ENCODE peak calls at places on chromosomes 13 and 19, in eight cellular contexts. E, A, G, C, O, W, P and T are unnamed samples.

GRCh38 chr13:99357149-99357596 is 50.0 kb upstream of the GPR183 start:
- DNase-seq in E (peak; percentile 86), A (no peak), G (peak; percentile 77), C (no peak), O (peak; percentile 24), W (no peak), P (peak; percentile 87), T (no peak)

GRCh38 chr19:44785993-44786392 is 8.3 kb downstream of the CBLC start:
- DNase-seq in E (no peak), A (no peak), G (no peak), C (no peak), O (no peak), W (no peak), P (no peak), T (no peak)

GRCh38 chr13:104976964-104977363 is 1558.5 kb downstream of the EFNB2 start:
- DNase-seq in E (no peak), A (no peak), G (no peak), C (no peak), O (no peak), W (no peak), P (no peak), T (no peak)

GRCh38 chr13:113668491-113668971 is 1.5 kb downstream of the GRK1 start:
- DNase-seq in E (no peak), A (peak; percentile 4), G (no peak), C (no peak), O (no peak), W (no peak), P (no peak), T (no peak)

GRCh38 chr13:38766799-38767198 is 79.9 kb downstream of the FREM2 start:
- DNase-seq in E (no peak), A (no peak), G (no peak), C (no peak), O (no peak), W (no peak), P (no peak), T (no peak)

GRCh38 chr19:45884682-45885555 is 1.0 kb downstream of the IRF2BP1 start:
- DNase-seq in E (no peak), A (no peak), G (peak; percentile 48), C (peak; percentile 28), O (no peak), W (no peak), P (no peak), T (no peak)

GRCh38 chr19:35959040-35959967 is 23.1 kb downstream of the LRFN3 start:
- DNase-seq in E (no peak), A (peak; percentile 51), G (peak; percentile 67), C (peak; percentile 8), O (no peak), W (peak; percentile 63), P (peak; percentile 23), T (no peak)

GRCh38 chr13:29753593-29754485 is 96.6 kb downstream of the UBL3 start:
- DNase-seq in E (no peak), A (no peak), G (no peak), C (no peak), O (no peak), W (no peak), P (peak; percentile 70), T (no peak)

GRCh38 chr19:12656899-12657571 is 9.5 kb downstream of the MAN2B1 start:
- DNase-seq in E (no peak), A (no peak), G (no peak), C (no peak), O (no peak), W (no peak), P (no peak), T (no peak)

GRCh38 chr13:98775844-98776598 is 23.5 kb upstream of the SLC15A1 start:
- DNase-seq in E (peak; percentile 75), A (no peak), G (no peak), C (no peak), O (no peak), W (no peak), P (peak; percentile 84), T (no peak)

GRCh38 chr19:43798026-43798545 is 4.2 kb downstream of the LYPD5 start:
- DNase-seq in E (no peak), A (no peak), G (no peak), C (no peak), O (no peak), W (no peak), P (no peak), T (no peak)

GRCh38 chr19:39592381-39592780 is 9.9 kb upstream of the LGALS13 start:
- DNase-seq in E (no peak), A (no peak), G (no peak), C (no peak), O (no peak), W (no peak), P (no peak), T (no peak)

GRCh38 chr13:36357692-36358091 is 11.5 kb upstream of the SPART start:
- DNase-seq in E (no peak), A (peak; percentile 56), G (no peak), C (no peak), O (peak; percentile 68), W (no peak), P (peak; percentile 45), T (no peak)

GRCh38 chr13:48210178-48210577 is 22.8 kb upstream of the ITM2B start:
- DNase-seq in E (peak; percentile 94), A (no peak), G (no peak), C (no peak), O (no peak), W (no peak), P (peak; percentile 61), T (no peak)

GRCh38 chr19:33390120-33390907 is 16.8 kb downstream of the CEBPG start:
- DNase-seq in E (peak; percentile 25), A (peak; percentile 69), G (no peak), C (peak; percentile 8), O (peak; percentile 56), W (no peak), P (no peak), T (no peak)

GRCh38 chr13:109744512-109745051 is 41.8 kb downstream of the IRS2 start:
- DNase-seq in E (peak; percentile 86), A (peak; percentile 56), G (no peak), C (no peak), O (no peak), W (no peak), P (peak; percentile 76), T (no peak)

GRCh38 chr19:18674616-18675015 is 8.9 kb upstream of the CRTC1 start:
- DNase-seq in E (peak; percentile 39), A (peak; percentile 69), G (no peak), C (peak; percentile 17), O (no peak), W (no peak), P (no peak), T (no peak)